ENCODE peak calls at places on chromosomes 5 and 9, in four cellular contexts. One of them, this sample, is unnamed.

GRCh38 chr5:172683696-172684464 is 42.8 kb downstream of the NEURL1B start:
- DNase-seq in heart left ventricle: no peak
- DNase-seq in AG09309: no peak
- DNase-seq in astrocyte: no peak
- DNase-seq in this sample: no peak

GRCh38 chr5:11946317-11946716 is 42.1 kb upstream of the CTNND2 start:
- DNase-seq in heart left ventricle: no peak
- DNase-seq in AG09309: no peak
- DNase-seq in astrocyte: no peak
- DNase-seq in this sample: no peak

GRCh38 chr9:127714916-127715442 is 484 bp downstream of the PTRH1 start:
- DNase-seq in heart left ventricle: no peak
- DNase-seq in AG09309: no peak
- DNase-seq in astrocyte: no peak
- DNase-seq in this sample: no peak

GRCh38 chr9:123339666-123340414 is 16.2 kb upstream of the CRB2 start:
- DNase-seq in heart left ventricle: peak
- DNase-seq in AG09309: no peak
- DNase-seq in astrocyte: peak
- DNase-seq in this sample: no peak

GRCh38 chr9:137745541-137745991 is 126.8 kb downstream of the EHMT1 start:
- DNase-seq in heart left ventricle: no peak
- DNase-seq in AG09309: no peak
- DNase-seq in astrocyte: peak
- DNase-seq in this sample: no peak

GRCh38 chr9:84670106-84670800 is 724 bp downstream of the NTRK2 start:
- DNase-seq in heart left ventricle: peak
- DNase-seq in AG09309: no peak
- DNase-seq in astrocyte: peak
- DNase-seq in this sample: no peak

GRCh38 chr9:126114409-126114760 is 212.2 kb upstream of the MVB12B start:
- DNase-seq in heart left ventricle: no peak
- DNase-seq in AG09309: no peak
- DNase-seq in astrocyte: no peak
- DNase-seq in this sample: no peak

GRCh38 chr5:171615201-171616001 is 170.2 kb upstream of the SMIM23 start:
- DNase-seq in heart left ventricle: peak
- DNase-seq in AG09309: no peak
- DNase-seq in astrocyte: peak
- DNase-seq in this sample: no peak

GRCh38 chr5:68011801-68012200 is 203.8 kb upstream of the PIK3R1 start:
- DNase-seq in heart left ventricle: no peak
- DNase-seq in AG09309: no peak
- DNase-seq in astrocyte: peak
- DNase-seq in this sample: peak

GRCh38 chr5:173295796-173296195 is 32.4 kb downstream of the STC2 start:
- DNase-seq in heart left ventricle: no peak
- DNase-seq in AG09309: no peak
- DNase-seq in astrocyte: no peak
- DNase-seq in this sample: no peak

GRCh38 chr5:172769598-172770373 is 1.2 kb downstream of the DUSP1 start:
- DNase-seq in heart left ventricle: peak
- DNase-seq in AG09309: no peak
- DNase-seq in astrocyte: no peak
- DNase-seq in this sample: peak

GRCh38 chr9:112078432-112078831 is 96.7 kb downstream of the SUSD1 start:
- DNase-seq in heart left ventricle: no peak
- DNase-seq in AG09309: no peak
- DNase-seq in astrocyte: no peak
- DNase-seq in this sample: no peak

GRCh38 chr9:112076814-112077213 is 98.3 kb downstream of the SUSD1 start:
- DNase-seq in heart left ventricle: no peak
- DNase-seq in AG09309: no peak
- DNase-seq in astrocyte: no peak
- DNase-seq in this sample: no peak

GRCh38 chr9:112072721-112073553 is 102.2 kb downstream of the SUSD1 start:
- DNase-seq in heart left ventricle: no peak
- DNase-seq in AG09309: peak
- DNase-seq in astrocyte: peak
- DNase-seq in this sample: peak

GRCh38 chr9:112074250-112075008 is 100.7 kb downstream of the SUSD1 start:
- DNase-seq in heart left ventricle: peak
- DNase-seq in AG09309: peak
- DNase-seq in astrocyte: peak
- DNase-seq in this sample: peak

DNA sequence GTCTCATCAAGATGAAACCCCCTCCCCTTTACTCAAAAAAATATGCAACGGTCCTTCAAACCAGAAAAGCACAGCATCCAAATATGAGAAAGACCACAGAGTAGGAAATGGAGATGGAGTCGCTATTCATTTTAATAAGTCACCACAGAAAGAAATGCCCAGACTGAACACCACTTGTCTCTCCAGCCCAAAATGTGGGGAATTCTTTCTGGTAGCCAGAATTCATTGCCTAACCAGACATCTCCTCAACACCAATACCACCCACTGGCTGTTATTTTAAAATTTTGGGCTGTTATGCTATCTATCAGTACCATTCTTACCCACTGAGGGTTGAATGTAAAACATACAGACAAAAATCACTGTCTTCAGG is 100.1 kb downstream of the SUSD1 start:
- DNase-seq in heart left ventricle: no peak
- DNase-seq in AG09309: no peak
- DNase-seq in astrocyte: no peak
- DNase-seq in this sample: no peak
- TF ChIP-seq CTCF in heart left ventricle: no peak
- TF ChIP-seq CTCF in AG09309: no peak
- TF ChIP-seq CTCF in astrocyte: no peak
- TF ChIP-seq CTCF in this sample: peak

GRCh38 chr5:122091942-122092600 is 14.0 kb upstream of the LOX start:
- DNase-seq in heart left ventricle: no peak
- DNase-seq in AG09309: no peak
- DNase-seq in astrocyte: peak
- DNase-seq in this sample: peak
- TF ChIP-seq CTCF in heart left ventricle: no peak
- TF ChIP-seq CTCF in AG09309: peak
- TF ChIP-seq CTCF in astrocyte: peak
- TF ChIP-seq CTCF in this sample: peak

DNA sequence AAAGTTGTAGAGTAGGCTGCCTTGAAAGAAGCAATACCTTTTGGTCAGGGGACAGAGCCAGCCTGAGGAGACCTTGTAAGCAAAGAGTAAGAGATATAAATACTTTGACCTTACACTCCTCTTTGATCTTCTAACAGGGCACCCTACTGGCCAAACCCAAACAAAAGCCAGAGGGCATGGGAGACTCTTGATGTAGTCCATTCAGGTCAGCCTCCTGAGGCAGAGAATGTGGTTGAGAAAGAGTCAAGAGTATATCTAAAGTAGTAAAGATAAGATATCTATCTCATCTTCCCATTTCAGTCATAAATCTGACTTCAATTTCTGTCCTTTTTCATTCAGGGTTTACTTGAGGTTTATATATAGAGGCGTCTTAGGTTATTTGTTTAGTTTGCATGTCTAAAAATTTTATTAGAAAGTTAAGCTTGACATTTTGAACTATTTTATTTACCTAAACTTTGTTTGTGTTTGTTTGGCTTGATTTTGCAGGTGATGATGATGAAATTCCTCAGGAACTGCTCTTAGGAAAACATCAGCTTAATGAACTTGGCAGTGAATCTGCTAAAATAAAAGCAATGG is 125.7 kb downstream of the NIPBL start:
- DNase-seq in heart left ventricle: no peak
- DNase-seq in AG09309: no peak
- DNase-seq in astrocyte: no peak
- DNase-seq in this sample: no peak
- TF ChIP-seq CTCF in heart left ventricle: no peak
- TF ChIP-seq CTCF in AG09309: no peak
- TF ChIP-seq CTCF in astrocyte: no peak
- TF ChIP-seq CTCF in this sample: no peak

GRCh38 chr5:116445311-116445710 is 129.3 kb downstream of the SEMA6A start:
- DNase-seq in heart left ventricle: no peak
- DNase-seq in AG09309: no peak
- DNase-seq in astrocyte: no peak
- DNase-seq in this sample: no peak

GRCh38 chr5:116448869-116449453 is 125.7 kb downstream of the SEMA6A start:
- DNase-seq in heart left ventricle: no peak
- DNase-seq in AG09309: no peak
- DNase-seq in astrocyte: no peak
- DNase-seq in this sample: no peak

GRCh38 chr5:116446356-116447005 is 128.1 kb downstream of the SEMA6A start:
- DNase-seq in heart left ventricle: no peak
- DNase-seq in AG09309: no peak
- DNase-seq in astrocyte: no peak
- DNase-seq in this sample: no peak

GRCh38 chr5:116451905-116452450 is 122.6 kb downstream of the SEMA6A start:
- DNase-seq in heart left ventricle: no peak
- DNase-seq in AG09309: no peak
- DNase-seq in astrocyte: peak
- DNase-seq in this sample: no peak

GRCh38 chr5:116448450-116448849 is 126.2 kb downstream of the SEMA6A start:
- DNase-seq in heart left ventricle: no peak
- DNase-seq in AG09309: no peak
- DNase-seq in astrocyte: no peak
- DNase-seq in this sample: no peak
- TF ChIP-seq CTCF in heart left ventricle: no peak
- TF ChIP-seq CTCF in AG09309: peak
- TF ChIP-seq CTCF in astrocyte: no peak
- TF ChIP-seq CTCF in this sample: no peak

DNA sequence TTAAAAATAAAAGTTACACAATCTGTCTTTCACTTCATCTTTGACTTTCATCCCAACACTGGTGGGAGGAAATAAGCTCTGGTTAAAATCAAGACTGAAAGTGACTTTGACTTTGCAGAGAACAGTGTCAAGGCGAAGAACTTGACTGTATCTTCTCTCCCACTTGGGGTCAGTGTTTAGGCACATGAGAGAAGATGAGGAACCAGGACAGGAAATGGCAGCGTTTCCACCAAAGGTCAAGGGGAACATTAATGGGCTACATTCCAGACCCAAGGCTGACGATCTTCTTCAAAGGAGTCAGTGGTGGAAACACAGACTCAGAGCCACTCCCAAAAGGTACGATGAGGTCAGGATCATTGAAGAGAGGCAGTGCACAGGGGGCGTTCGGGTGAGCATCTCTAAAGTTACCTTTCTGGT is 409.5 kb downstream of the ARHGEF28 start:
- DNase-seq in heart left ventricle: peak
- DNase-seq in AG09309: peak
- DNase-seq in astrocyte: peak
- DNase-seq in this sample: peak
- TF ChIP-seq CTCF in heart left ventricle: peak
- TF ChIP-seq CTCF in AG09309: peak
- TF ChIP-seq CTCF in astrocyte: peak
- TF ChIP-seq CTCF in this sample: peak

GRCh38 chr9:133342570-133342969 is 5.4 kb downstream of the MED22 start:
- DNase-seq in heart left ventricle: no peak
- DNase-seq in AG09309: no peak
- DNase-seq in astrocyte: no peak
- DNase-seq in this sample: no peak
- TF ChIP-seq CTCF in heart left ventricle: no peak
- TF ChIP-seq CTCF in AG09309: peak
- TF ChIP-seq CTCF in astrocyte: no peak
- TF ChIP-seq CTCF in this sample: peak

DNA sequence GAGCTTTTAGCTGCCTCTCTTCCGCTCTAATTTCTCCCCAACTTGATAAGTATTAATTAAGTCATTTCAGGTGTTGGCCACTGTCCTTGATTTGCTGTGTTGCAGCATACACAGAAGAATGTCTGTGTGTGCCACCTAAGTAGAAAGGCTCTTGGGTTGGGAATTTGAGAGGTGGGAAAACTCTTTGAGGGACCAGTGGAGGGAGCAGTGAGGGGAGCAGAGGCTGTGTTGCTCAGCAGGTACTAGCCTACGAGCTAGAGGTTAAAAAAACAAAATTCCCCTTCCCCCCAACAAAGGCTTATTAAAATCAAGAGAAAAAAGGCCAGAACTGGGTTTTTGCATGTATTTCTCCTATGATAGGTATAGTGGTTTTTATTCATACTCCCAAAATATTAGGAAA is 20.9 kb downstream of the RPS23 start:
- DNase-seq in heart left ventricle: no peak
- DNase-seq in AG09309: no peak
- DNase-seq in astrocyte: no peak
- DNase-seq in this sample: no peak
- TF ChIP-seq CTCF in heart left ventricle: no peak
- TF ChIP-seq CTCF in AG09309: no peak
- TF ChIP-seq CTCF in astrocyte: no peak
- TF ChIP-seq CTCF in this sample: no peak

DNA sequence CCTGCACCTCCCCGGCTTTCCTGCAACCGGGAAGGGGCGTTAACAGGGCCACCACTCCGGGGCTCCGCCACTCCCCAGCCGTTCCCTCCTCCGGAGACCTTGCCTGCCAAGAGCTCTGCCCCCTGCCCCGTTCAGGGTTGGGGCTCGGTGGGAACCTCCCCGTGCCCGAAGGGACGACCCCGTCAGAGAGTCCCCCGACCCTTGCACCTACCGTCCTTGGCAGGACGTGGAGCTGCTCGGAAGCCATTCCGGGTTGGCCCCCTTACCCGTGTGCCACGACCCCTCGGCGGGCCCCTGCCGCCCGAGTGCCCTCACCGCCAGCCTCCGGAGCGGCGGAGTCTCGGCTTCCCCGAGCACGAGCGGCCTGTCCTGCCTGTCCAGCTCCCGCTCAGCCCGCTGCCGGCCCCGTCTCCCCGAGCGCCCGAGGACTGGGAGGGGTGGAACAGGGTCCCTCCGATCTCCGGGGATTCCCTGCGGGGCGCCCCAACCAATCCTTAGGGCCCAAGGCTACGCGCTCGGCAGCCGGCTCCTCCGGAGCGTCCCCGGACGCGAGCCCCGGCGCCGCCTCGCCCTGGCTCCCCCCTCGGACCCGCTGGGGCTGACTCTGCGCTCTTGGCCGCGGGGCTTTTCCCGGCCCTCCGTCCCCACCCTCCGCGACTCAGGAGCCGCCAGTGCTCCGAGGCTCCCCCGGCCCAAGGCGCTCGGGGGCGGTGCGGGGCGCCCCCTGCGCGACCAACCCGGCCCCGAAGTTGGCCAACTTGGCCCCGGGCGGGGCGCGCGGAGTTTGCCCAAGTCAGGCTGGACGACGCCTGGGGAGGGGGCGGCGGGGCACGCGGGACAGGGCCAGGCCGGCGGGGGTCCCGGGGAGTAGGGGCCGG is 721 bp downstream of the ADAMTS2 start:
- DNase-seq in heart left ventricle: no peak
- DNase-seq in AG09309: no peak
- DNase-seq in astrocyte: no peak
- DNase-seq in this sample: no peak
- TF ChIP-seq CTCF in heart left ventricle: no peak
- TF ChIP-seq CTCF in AG09309: no peak
- TF ChIP-seq CTCF in astrocyte: no peak
- TF ChIP-seq CTCF in this sample: peak

DNA sequence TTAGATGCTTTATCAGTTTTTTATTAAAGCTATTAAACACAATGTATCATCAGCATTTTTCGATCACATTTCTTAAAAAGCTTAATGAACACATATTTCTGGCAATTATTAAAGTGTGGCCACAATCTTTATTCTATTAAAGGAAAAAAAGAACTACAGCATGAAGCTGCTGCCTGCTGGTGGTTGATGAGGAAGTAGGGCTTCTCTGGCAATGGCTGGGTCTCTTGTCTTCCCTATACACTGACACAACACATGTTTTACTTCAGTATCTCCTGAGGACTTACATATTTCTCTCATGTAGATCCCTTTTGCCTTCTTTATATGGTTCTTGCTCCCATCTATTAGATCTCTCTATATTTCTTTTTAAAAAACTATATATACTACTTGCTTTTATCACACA is 590.7 kb downstream of the RAB3C start:
- DNase-seq in heart left ventricle: no peak
- DNase-seq in AG09309: no peak
- DNase-seq in astrocyte: no peak
- DNase-seq in this sample: no peak
- TF ChIP-seq CTCF in heart left ventricle: no peak
- TF ChIP-seq CTCF in AG09309: no peak
- TF ChIP-seq CTCF in astrocyte: no peak
- TF ChIP-seq CTCF in this sample: no peak

This sample was measured in HFFc6.